ENCODE peak calls at places on chromosomes 13 and 19, in four cellular contexts. One of them, this sample, is unnamed.

GRCh38 chr19:44608391-44608821 is 5.0 kb upstream of the IGSF23 start:
- DNase-seq in WTC11: no peak
- DNase-seq in GM12878: no peak
- DNase-seq in K562: no peak
- DNase-seq in this sample: no peak

GRCh38 chr13:106919093-106919492 is 351.2 kb upstream of the ARGLU1 start:
- DNase-seq in K562: no peak
- DNase-seq in GM12878: no peak
- DNase-seq in WTC11: no peak
- DNase-seq in this sample: no peak

GRCh38 chr13:60957816-60958215 is 457.8 kb downstream of the PCDH20 start:
- DNase-seq in K562: no peak
- DNase-seq in WTC11: no peak
- DNase-seq in GM12878: no peak
- DNase-seq in this sample: no peak

GRCh38 chr13:23656637-23657036 is 86.4 kb downstream of the TNFRSF19 start:
- DNase-seq in K562: no peak
- DNase-seq in WTC11: no peak
- DNase-seq in GM12878: no peak
- DNase-seq in this sample: peak; percentile 45

GRCh38 chr19:33740811-33741396 is 55.8 kb upstream of the KCTD15 start:
- DNase-seq in WTC11: peak; percentile 81
- DNase-seq in GM12878: no peak
- DNase-seq in K562: peak; percentile 70
- DNase-seq in this sample: peak; percentile 31

GRCh38 chr13:77810430-77810829 is 108.2 kb downstream of the EDNRB start:
- DNase-seq in GM12878: no peak
- DNase-seq in WTC11: no peak
- DNase-seq in K562: no peak
- DNase-seq in this sample: no peak

GRCh38 chr13:109331898-109332297 is 454.5 kb downstream of the IRS2 start:
- DNase-seq in K562: no peak
- DNase-seq in GM12878: no peak
- DNase-seq in WTC11: no peak
- DNase-seq in this sample: no peak

GRCh38 chr19:5054551-5055456 is 85.9 kb downstream of the KDM4B start:
- DNase-seq in K562: no peak
- DNase-seq in WTC11: no peak
- DNase-seq in GM12878: no peak
- DNase-seq in this sample: no peak

GRCh38 chr13:30796132-30796832 is 60.9 kb downstream of the ALOX5AP start:
- DNase-seq in K562: no peak
- DNase-seq in WTC11: no peak
- DNase-seq in GM12878: peak; percentile 45
- DNase-seq in this sample: no peak

GRCh38 chr19:10193666-10194499 is 870 bp downstream of the DNMT1 start:
- DNase-seq in GM12878: no peak
- DNase-seq in WTC11: peak; percentile 47
- DNase-seq in K562: peak; percentile 75
- DNase-seq in this sample: peak; percentile 13

GRCh38 chr13:93227906-93228801 is 1.5 kb downstream of the GPC6 start:
- DNase-seq in WTC11: peak; percentile 79
- DNase-seq in GM12878: no peak
- DNase-seq in K562: peak; percentile 69
- DNase-seq in this sample: peak; percentile 80

GRCh38 chr19:12779162-12779993 is 4.0 kb upstream of the HOOK2 start:
- DNase-seq in WTC11: no peak
- DNase-seq in GM12878: no peak
- DNase-seq in K562: peak; percentile 41
- DNase-seq in this sample: peak; percentile 61

GRCh38 chr13:110106726-110107125 is 200.2 kb downstream of the COL4A1 start:
- DNase-seq in GM12878: no peak
- DNase-seq in WTC11: no peak
- DNase-seq in K562: no peak
- DNase-seq in this sample: no peak

GRCh38 chr13:46469064-46469463 is 82.0 kb upstream of the RUBCNL start:
- DNase-seq in WTC11: no peak
- DNase-seq in K562: no peak
- DNase-seq in GM12878: no peak
- DNase-seq in this sample: no peak

GRCh38 chr19:54473071-54473941 is at the start of gene CDC42EP5:
- DNase-seq in K562: peak; percentile 53
- DNase-seq in WTC11: no peak
- DNase-seq in GM12878: no peak
- DNase-seq in this sample: no peak

GRCh38 chr13:37618554-37618953 is 20.0 kb upstream of the POSTN start:
- DNase-seq in WTC11: no peak
- DNase-seq in GM12878: no peak
- DNase-seq in K562: no peak
- DNase-seq in this sample: no peak

GRCh38 chr13:52707375-52707774 is 32.2 kb downstream of the CNMD start:
- DNase-seq in GM12878: no peak
- DNase-seq in K562: no peak
- DNase-seq in WTC11: no peak
- DNase-seq in this sample: no peak

GRCh38 chr19:5403968-5404640 is 51.1 kb upstream of the ZNRF4 start:
- DNase-seq in WTC11: peak; percentile 98
- DNase-seq in GM12878: no peak
- DNase-seq in K562: peak; percentile 83
- DNase-seq in this sample: peak; percentile 63

GRCh38 chr13:101382701-101383100 is 33.6 kb downstream of the NALCN start:
- DNase-seq in GM12878: no peak
- DNase-seq in WTC11: no peak
- DNase-seq in K562: no peak
- DNase-seq in this sample: no peak

GRCh38 chr13:101384929-101385328 is 31.4 kb downstream of the NALCN start:
- DNase-seq in GM12878: no peak
- DNase-seq in K562: no peak
- DNase-seq in WTC11: no peak
- DNase-seq in this sample: no peak

GRCh38 chr13:101382086-101382485 is 34.2 kb downstream of the NALCN start:
- DNase-seq in GM12878: no peak
- DNase-seq in K562: no peak
- DNase-seq in WTC11: no peak
- DNase-seq in this sample: no peak

DNA sequence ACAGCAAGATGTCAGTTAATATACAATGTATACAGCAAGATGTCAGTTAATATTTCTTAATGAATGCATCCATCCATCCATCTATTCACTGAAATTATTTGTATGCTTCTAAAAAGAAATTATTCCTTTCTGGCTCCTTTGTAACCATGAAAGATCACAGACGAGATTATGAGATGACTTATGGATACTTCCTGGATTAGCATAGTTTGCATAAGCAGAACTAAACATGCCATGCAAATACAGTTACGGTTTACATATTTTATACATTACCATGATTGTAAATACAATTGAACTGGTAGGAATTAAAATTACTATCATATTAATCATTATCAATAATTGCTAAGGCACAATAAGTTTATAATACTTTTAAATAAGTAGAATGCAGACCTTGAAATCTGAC is 32.7 kb downstream of the NALCN start:
- DNase-seq in GM12878: no peak
- DNase-seq in WTC11: no peak
- DNase-seq in K562: no peak
- DNase-seq in this sample: no peak
- TF ChIP-seq CREM in GM12878: no peak
- TF ChIP-seq CREM in WTC11: no peak
- TF ChIP-seq CREM in K562: no peak
- TF ChIP-seq CREM in this sample: no peak

GRCh38 chr13:111384441-111385181 is 64.2 kb downstream of the TEX29 start:
- DNase-seq in K562: no peak
- DNase-seq in WTC11: no peak
- DNase-seq in GM12878: no peak
- DNase-seq in this sample: no peak
- TF ChIP-seq CREM in K562: no peak
- TF ChIP-seq CREM in WTC11: no peak
- TF ChIP-seq CREM in GM12878: no peak
- TF ChIP-seq CREM in this sample: no peak

DNA sequence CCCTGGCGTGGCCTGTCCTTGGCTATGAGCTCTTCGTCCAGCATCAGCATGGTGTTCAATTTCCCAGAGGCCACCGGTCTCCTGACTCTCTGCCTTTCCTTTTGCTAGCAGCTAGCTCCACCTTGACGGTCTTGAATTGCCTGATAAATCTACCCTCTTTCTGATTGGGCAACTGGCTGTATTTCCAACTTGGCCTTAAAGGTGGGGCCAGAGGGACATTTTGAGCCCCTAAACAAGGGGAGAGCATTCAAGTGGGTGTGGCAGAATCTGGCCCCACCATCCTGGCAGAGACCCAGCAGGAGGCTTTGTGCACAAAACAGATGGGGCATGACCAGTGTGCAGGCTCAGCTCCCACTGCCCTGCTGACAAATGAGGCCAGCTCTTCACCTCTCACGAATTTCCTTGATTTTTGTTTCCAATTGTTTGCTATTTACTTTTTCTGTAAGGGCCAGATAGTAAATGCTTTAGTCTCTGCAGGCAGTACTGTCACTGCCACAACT is 148.9 kb upstream of the VSTM2B start:
- DNase-seq in WTC11: no peak
- DNase-seq in K562: no peak
- DNase-seq in GM12878: no peak
- DNase-seq in this sample: no peak
- TF ChIP-seq CREM in WTC11: no peak
- TF ChIP-seq CREM in K562: no peak
- TF ChIP-seq CREM in GM12878: no peak
- TF ChIP-seq CREM in this sample: no peak

DNA sequence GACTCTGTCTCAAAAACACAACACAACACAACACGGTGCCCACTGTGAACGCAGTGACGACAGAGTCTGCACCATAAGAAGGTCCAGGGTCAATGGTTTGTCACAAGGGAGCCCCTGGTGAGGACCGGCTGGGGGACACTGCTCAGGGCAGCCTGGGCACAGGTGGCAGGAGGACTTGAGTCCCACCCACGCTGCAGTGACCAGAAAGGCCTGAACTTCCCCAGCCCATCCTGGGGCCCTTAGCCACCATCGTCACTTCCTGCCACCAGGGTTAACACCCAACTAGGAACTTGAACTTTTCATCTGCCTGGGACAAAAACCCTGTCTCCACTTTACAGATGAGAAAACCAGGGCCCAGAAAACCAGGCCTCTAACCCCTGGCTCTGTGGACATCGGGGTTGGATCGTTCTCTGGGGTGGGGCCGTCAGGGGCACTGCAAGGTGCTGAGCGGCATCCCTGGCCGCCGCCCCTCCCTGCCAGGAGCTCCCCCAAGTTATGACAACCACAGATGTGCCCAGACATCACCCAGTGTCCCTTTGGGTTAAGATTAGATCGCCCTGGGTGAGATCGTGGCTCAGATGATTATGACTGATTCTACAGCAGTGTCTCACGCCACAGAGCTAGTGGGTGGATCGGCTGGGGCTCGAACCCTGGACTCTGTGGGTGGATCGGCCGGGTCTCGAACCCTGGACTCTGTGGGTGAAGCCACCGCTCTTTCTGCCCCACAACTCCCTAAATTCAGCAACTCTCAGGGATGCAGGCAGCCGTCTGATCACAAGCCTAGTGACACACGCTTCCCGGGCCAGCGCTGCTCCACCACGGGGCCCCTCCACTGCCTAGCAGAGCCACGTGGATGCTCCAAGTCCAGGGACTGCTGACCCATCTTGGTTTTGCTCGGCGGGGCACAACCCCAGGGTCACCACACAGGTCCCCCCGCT is 14.0 kb downstream of the MOB3A start:
- DNase-seq in GM12878: no peak
- DNase-seq in WTC11: no peak
- DNase-seq in K562: no peak
- DNase-seq in this sample: no peak
- TF ChIP-seq CREM in GM12878: peak; percentile 67
- TF ChIP-seq CREM in WTC11: no peak
- TF ChIP-seq CREM in K562: no peak
- TF ChIP-seq CREM in this sample: no peak

DNA sequence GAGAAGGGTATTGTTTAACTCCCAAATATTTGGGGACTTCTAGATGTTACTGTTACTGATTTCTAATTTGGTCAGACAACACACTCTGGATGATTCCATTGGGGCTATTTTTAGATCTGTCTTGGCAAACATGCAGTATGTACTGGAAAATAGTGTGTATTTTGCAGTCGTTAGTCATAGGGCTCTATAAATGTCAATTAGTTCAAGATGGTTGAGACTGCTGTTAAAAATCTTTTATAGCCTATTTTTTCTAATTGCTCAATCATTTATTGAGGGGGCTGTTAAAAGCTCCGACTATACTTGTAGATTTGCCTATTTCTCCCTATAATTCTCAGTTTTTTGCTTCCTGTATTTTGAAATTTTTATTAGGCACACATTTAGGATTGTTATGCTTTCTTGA is 31.4 kb downstream of the PPP5C start:
- DNase-seq in GM12878: no peak
- DNase-seq in WTC11: no peak
- DNase-seq in K562: no peak
- DNase-seq in this sample: no peak
- TF ChIP-seq CREM in GM12878: no peak
- TF ChIP-seq CREM in WTC11: no peak
- TF ChIP-seq CREM in K562: no peak
- TF ChIP-seq CREM in this sample: no peak

DNA sequence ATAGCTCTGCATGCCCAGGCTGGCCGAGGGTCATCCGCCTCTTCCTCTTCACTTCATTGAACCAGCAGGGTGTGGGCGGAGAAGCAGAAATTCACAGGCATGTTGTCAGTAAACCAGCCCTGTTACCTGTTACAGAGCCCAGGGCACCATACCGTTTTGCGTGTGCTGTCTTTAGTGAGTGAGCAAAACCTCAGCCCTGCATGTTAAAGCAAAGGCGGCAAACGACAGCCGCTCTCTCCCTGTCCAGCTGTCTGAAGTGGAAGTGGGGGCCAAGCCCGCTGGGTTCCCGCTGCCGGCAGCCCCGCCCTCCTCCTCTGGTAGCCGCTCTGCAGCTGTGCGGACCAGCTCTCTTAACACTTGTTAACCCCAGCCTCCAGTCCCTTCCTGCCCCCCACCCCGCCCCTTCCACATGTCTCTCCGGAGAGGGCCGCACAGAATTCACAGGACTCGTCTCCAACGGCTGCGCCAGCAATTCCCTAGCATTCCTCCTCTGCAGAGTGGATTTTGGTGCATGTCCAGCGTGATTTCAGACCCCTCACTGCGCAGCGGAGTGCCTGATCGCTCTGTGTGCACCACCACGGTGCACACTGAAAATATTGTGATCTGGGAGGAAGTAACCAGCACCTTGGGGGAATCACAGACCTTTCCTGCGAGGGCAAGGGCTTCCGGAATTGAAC is 12.7 kb downstream of the KLHL26 start:
- DNase-seq in K562: no peak
- DNase-seq in WTC11: no peak
- DNase-seq in GM12878: no peak
- DNase-seq in this sample: no peak
- TF ChIP-seq CREM in K562: no peak
- TF ChIP-seq CREM in WTC11: no peak
- TF ChIP-seq CREM in GM12878: no peak
- TF ChIP-seq CREM in this sample: no peak